ENCODE peak calls at places on chromosomes 6 and 20, in four cellular contexts. U is HCT116, Y is stomach, X is spleen. W is an unnamed sample.

GRCh38 chr6:8608737-8609136 is 173.4 kb upstream of the SLC35B3 start:
- DNase-seq in Y (no peak), U (no peak), X (no peak), W (no peak)

GRCh38 chr6:136959471-136959891 is 37.4 kb downstream of the SLC35D3 start:
- DNase-seq in Y (peak; percentile 34), X (no peak), U (no peak), W (no peak)

GRCh38 chr20:826695-827323 is 6.7 kb upstream of the FAM110A start:
- DNase-seq in U (no peak), X (peak; percentile 17), Y (peak; percentile 17), W (no peak)

GRCh38 chr6:104940881-104941693 is 15.8 kb upstream of the LIN28B start:
- DNase-seq in X (peak; percentile 77), Y (no peak), U (no peak), W (peak; percentile 33)

GRCh38 chr6:105209950-105210706 is 30.3 kb upstream of the POPDC3 start:
- DNase-seq in X (no peak), U (peak; percentile 38), Y (no peak), W (peak; percentile 56)

GRCh38 chr6:98812220-98812619 is 22.2 kb upstream of the POU3F2 start:
- DNase-seq in U (no peak), X (no peak), Y (no peak), W (no peak)

GRCh38 chr6:76631641-76632040 is 559.2 kb upstream of the IMPG1 start:
- DNase-seq in X (no peak), U (no peak), Y (no peak), W (no peak)

GRCh38 chr6:117509021-117509420 is 26.5 kb downstream of the DCBLD1 start:
- DNase-seq in U (no peak), X (no peak), Y (no peak), W (no peak)

GRCh38 chr20:19017104-19017690 is 195.2 kb upstream of the SLC24A3 start:
- DNase-seq in U (no peak), Y (no peak), X (no peak), W (no peak)

GRCh38 chr6:144362042-144363018 is 77.2 kb downstream of the UTRN start:
- DNase-seq in Y (no peak), X (no peak), U (no peak), W (peak; percentile 96)

GRCh38 chr20:60857708-60858107 is 394.4 kb upstream of the CDH4 start:
- DNase-seq in X (no peak), Y (no peak), U (no peak), W (no peak)

GRCh38 chr20:3670511-3670910 is 7.3 kb upstream of the GFRA4 start:
- DNase-seq in Y (no peak), X (no peak), U (no peak), W (no peak)

GRCh38 chr6:10014561-10014960 is 400.3 kb downstream of the TFAP2A start:
- DNase-seq in U (no peak), Y (no peak), X (no peak), W (no peak)

GRCh38 chr20:63103402-63104311 is 96.9 kb upstream of the BHLHE23 start:
- DNase-seq in X (peak; percentile 73), Y (no peak), U (no peak), W (no peak)

GRCh38 chr6:134447883-134448387 is 130.0 kb upstream of the SGK1 start:
- DNase-seq in Y (no peak), X (no peak), U (no peak), W (peak; percentile 18)

GRCh38 chr20:51350941-51351631 is 191.4 kb downstream of the NFATC2 start:
- DNase-seq in Y (no peak), U (no peak), X (peak; percentile 17), W (peak; percentile 50)

GRCh38 chr20:45489083-45489531 is 19.6 kb downstream of the WFDC2 start:
- DNase-seq in U (peak; percentile 21), Y (no peak), X (no peak), W (peak; percentile 5)

GRCh38 chr20:50844430-50845100 is 49.7 kb downstream of the BCAS4 start:
- DNase-seq in X (no peak), U (peak; percentile 67), Y (peak; percentile 36), W (peak; percentile 63)

GRCh38 chr6:168916576-168917207 is 337.0 kb downstream of the THBS2 start:
- DNase-seq in U (no peak), X (no peak), Y (peak; percentile 46), W (no peak)

GRCh38 chr20:45701873-45702272 is at the start of gene WFDC13:
- DNase-seq in Y (no peak), U (no peak), X (no peak), W (no peak)

GRCh38 chr6:163717106-163717764 is 302.7 kb downstream of the QKI start:
- DNase-seq in U (no peak), Y (no peak), X (peak; percentile 56), W (no peak)

GRCh38 chr20:58995461-58996225 is 11.4 kb downstream of the CTSZ start:
- DNase-seq in X (peak; percentile 44), Y (no peak), U (no peak), W (no peak)

GRCh38 chr6:108114861-108115597 is 40.5 kb upstream of the OSTM1 start:
- DNase-seq in Y (no peak), X (peak; percentile 89), U (no peak), W (peak; percentile 71)

DNA sequence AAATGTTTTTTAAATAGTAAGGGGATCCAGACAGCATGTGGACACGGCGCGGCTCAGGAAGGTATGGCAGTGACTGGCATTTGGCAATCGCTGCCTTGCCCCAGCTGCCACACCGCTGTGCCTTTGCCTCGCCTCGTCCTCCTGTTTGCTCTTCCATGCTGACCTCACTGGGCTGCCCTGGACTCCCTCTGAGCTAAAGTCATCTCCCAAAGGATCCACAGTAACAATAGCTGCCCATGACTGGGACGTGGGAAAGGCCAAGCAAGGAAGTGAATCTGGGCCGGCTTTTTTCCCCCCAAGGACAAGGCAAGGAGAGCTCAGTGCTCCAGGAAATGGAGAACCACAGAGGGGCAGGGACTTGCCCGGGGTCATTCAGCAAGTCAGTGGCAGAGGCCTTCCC is 48.1 kb downstream of the JPH2 start:
- DNase-seq in U (no peak), X (no peak), Y (no peak), W (no peak)
- H3K4me1 ChIP-seq in U (peaks cover 4% of the 10 kb centered on the region), X (no peaks in the 10 kb centered on the region), Y (peaks cover 38% of the 10 kb centered on the region), W (no peaks in the 10 kb centered on the region)

GRCh38 chr6:5030596-5031136 is 26.8 kb upstream of the RPP40 start:
- DNase-seq in U (peak; percentile 83), Y (peak; percentile 75), X (peak; percentile 88), W (peak; percentile 83)

GRCh38 chr6:5031150-5031549 is 27.3 kb upstream of the RPP40 start:
- DNase-seq in X (no peak), Y (no peak), U (no peak), W (no peak)

GRCh38 chr6:5034736-5035135 is 30.9 kb upstream of the RPP40 start:
- DNase-seq in Y (no peak), X (no peak), U (no peak), W (no peak)

GRCh38 chr6:5034328-5034727 is 30.5 kb upstream of the RPP40 start:
- DNase-seq in Y (no peak), X (no peak), U (no peak), W (no peak)

DNA sequence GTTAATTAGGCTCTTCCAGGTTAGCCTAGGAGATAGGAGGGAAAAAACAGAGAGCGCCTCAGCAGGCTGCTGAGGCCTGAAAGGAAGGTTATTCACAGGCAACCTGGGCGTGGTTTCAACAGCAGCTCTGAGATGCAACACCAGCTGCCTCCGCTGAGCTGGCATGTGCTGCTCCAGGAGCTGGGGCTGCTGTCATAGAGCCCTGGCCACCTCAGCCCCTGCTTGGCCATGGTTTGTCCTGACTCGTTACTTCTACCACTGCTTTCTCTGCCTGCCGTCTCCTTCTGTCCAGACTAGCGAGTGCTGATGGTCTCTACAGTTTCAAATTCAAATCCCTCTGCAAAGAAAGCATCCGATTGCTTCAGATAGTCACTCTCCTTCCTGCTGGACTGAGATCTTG is 32.5 kb upstream of the RPP40 start:
- DNase-seq in Y (no peak), X (no peak), U (peak; percentile 8), W (peak; percentile 12)
- TF ChIP-seq CTCF in Y (no peak), X (no peak), U (no peak), W (no peak)

GRCh38 chr6:43338243-43338642 is 29.6 kb upstream of the CRIP3 start:
- DNase-seq in Y (no peak), U (no peak), X (no peak), W (no peak)
- TF ChIP-seq POLR2AphosphoS5 in Y (no peak), U (no peak), X (no peak), W (no peak)

GRCh38 chr20:32537657-32538525 is 47.2 kb downstream of the NOL4L start:
- DNase-seq in U (no peak), X (peak; percentile 83), Y (no peak), W (no peak)
- H3K4me1 ChIP-seq in U (peaks cover 52% of the 10 kb centered on the region), X (peaks cover 46% of the 10 kb centered on the region), Y (peaks cover 50% of the 10 kb centered on the region), W (peaks cover 6% of the 10 kb centered on the region)

DNA sequence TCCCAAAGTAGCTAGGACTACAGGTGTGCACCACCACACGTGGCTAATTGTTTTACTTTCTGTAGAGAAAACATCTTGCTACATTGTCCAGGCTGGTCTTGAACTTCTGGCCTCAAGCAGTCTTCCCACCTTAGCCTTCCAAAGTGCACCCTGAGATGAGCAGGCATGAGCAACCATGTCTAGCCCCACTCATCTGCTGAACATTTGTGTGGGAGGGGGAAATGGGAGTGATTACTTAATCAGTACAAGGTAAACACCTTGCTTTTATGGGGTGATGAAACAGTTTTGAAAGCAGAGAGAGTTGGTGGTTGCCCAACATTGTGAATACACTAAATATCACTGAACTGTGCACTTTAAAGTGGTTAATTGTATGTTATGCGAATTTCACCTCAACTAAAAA is 5.3 kb downstream of the APMAP start:
- DNase-seq in U (no peak), Y (no peak), X (no peak), W (no peak)
- TF ChIP-seq CTCF in U (no peak), Y (no peak), X (no peak), W (no peak)

GRCh38 chr6:165937564-165938358 is 229.9 kb downstream of the TBXT start:
- DNase-seq in X (no peak), U (no peak), Y (no peak), W (no peak)
- TF ChIP-seq POLR2AphosphoS5 in X (no peak), U (no peak), Y (no peak), W (no peak)

GRCh38 chr6:89522778-89523177 is 89.8 kb downstream of the ANKRD6 start:
- DNase-seq in Y (no peak), U (no peak), X (no peak), W (no peak)

GRCh38 chr6:89518352-89519055 is 85.6 kb downstream of the ANKRD6 start:
- DNase-seq in U (no peak), Y (no peak), X (no peak), W (no peak)

GRCh38 chr6:89526563-89526869 is 93.6 kb downstream of the ANKRD6 start:
- DNase-seq in X (no peak), Y (no peak), U (no peak), W (no peak)

GRCh38 chr6:89525786-89526562 is 93.0 kb downstream of the ANKRD6 start:
- DNase-seq in U (no peak), Y (no peak), X (no peak), W (no peak)

DNA sequence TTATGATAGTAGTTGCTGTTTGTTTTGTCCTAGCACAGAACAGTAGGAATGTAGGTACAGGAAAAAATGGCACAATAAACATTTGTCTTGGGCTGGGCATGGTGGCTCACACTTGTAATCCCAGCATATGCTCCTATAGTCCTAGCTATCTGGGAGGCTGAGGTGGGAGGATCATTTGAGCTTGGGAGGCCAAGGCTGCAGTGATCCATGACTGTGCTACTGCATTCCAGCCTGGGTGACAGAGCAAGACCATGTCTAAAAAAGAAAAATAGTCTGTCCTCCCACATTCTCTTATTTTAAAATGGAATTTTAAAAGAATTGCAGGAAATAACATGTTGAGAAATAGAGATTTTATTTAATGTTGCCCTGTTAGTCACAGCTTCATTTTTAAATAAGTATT is 87.8 kb downstream of the ANKRD6 start:
- DNase-seq in X (no peak), U (no peak), Y (no peak), W (no peak)
- H3K4me1 ChIP-seq in X (no peaks in the 10 kb centered on the region), U (no peaks in the 10 kb centered on the region), Y (peaks cover 2% of the 10 kb centered on the region), W (no peaks in the 10 kb centered on the region)